ENCODE peak calls at places on chromosomes 7 and 10, in nine cellular contexts. V is RKO, Q is T47D, E is globus pallidus, J is T1000, B is NCI-H2171 treated with DMSO at 0.1 percent for 48 hours, X is fibroblast of the aortic adventitia, U is cardiac septum, L is neural progenitor cell. W is an unnamed sample.

GRCh38 chr7:68461430-68461829 is 1136.8 kb upstream of the AUTS2 start:
- DNase-seq in B (no peak), V (no peak), L (no peak), U (no peak), E (no peak), J (no peak), Q (no peak), X (peak; percentile 39), W (no peak)

GRCh38 chr7:138125119-138125518 is 48.9 kb downstream of the AKR1D1 start:
- DNase-seq in E (no peak), U (no peak), X (no peak), J (no peak), L (no peak), Q (no peak), B (no peak), V (no peak), W (no peak)

GRCh38 chr10:128380946-128381345 is 254.7 kb upstream of the MKI67 start:
- DNase-seq in L (no peak), Q (no peak), V (no peak), B (no peak), J (no peak), U (no peak), E (no peak), X (no peak), W (no peak)

GRCh38 chr10:36209480-36209879 is 567.4 kb upstream of the FZD8 start:
- DNase-seq in L (no peak), Q (no peak), B (no peak), X (no peak), E (no peak), U (no peak), J (no peak), V (no peak), W (no peak)

GRCh38 chr10:100022403-100022802 is 12.7 kb upstream of the DNMBP start:
- DNase-seq in U (no peak), B (peak; percentile 33), L (no peak), Q (no peak), J (no peak), X (no peak), V (no peak), E (no peak), W (no peak)

GRCh38 chr10:31129261-31129660 is 97.6 kb upstream of the ZNF438 start:
- DNase-seq in Q (no peak), B (peak; percentile 57), E (no peak), V (no peak), U (no peak), L (peak; percentile 27), J (no peak), X (peak; percentile 98), W (peak; percentile 41)

GRCh38 chr10:54559498-54559897 is 241.5 kb downstream of the PCDH15 start:
- DNase-seq in L (no peak), X (no peak), E (no peak), B (no peak), U (no peak), J (no peak), Q (no peak), V (peak; percentile 1), W (no peak)

GRCh38 chr7:109986701-109987100 is 1104.2 kb upstream of the LRRN3 start:
- DNase-seq in E (no peak), L (no peak), J (no peak), X (no peak), U (no peak), V (no peak), B (no peak), Q (peak; percentile 16), W (no peak)

GRCh38 chr10:131174211-131174565 is 137.3 kb downstream of the TCERG1L start:
- DNase-seq in V (no peak), L (no peak), U (peak; percentile 64), J (no peak), B (no peak), E (no peak), Q (no peak), X (no peak), W (no peak)

GRCh38 chr7:876972-877311 is 588 bp downstream of the GET4 start:
- DNase-seq in E (no peak), L (no peak), J (no peak), Q (peak; percentile 63), V (peak; percentile 42), X (no peak), B (no peak), U (no peak), W (no peak)

GRCh38 chr10:127034790-127035189 is 129.6 kb downstream of the DOCK1 start:
- DNase-seq in U (no peak), B (no peak), J (no peak), Q (no peak), X (no peak), V (no peak), E (no peak), L (peak; percentile 67), W (no peak)

GRCh38 chr10:22491480-22491879 is 146.2 kb downstream of the SPAG6 start:
- DNase-seq in B (no peak), E (peak; percentile 91), L (no peak), V (no peak), J (no peak), X (no peak), U (no peak), Q (no peak), W (peak; percentile 84)

GRCh38 chr7:112997831-112998230 is 88.8 kb downstream of the GPR85 start:
- DNase-seq in V (no peak), E (no peak), X (peak; percentile 12), U (no peak), B (no peak), L (peak; percentile 3), Q (peak; percentile 1), J (no peak), W (no peak)

GRCh38 chr10:21746118-21746517 is 212.1 kb downstream of the MLLT10 start:
- DNase-seq in L (no peak), V (no peak), B (no peak), E (no peak), J (no peak), U (no peak), X (no peak), Q (no peak), W (no peak)

GRCh38 chr10:70190581-70190980 is 20.3 kb upstream of the SAR1A start:
- DNase-seq in V (no peak), E (no peak), U (no peak), J (no peak), Q (no peak), B (no peak), X (peak; percentile 34), L (no peak), W (no peak)

GRCh38 chr10:32149257-32149955 is 93.2 kb upstream of the KIF5B start:
- DNase-seq in J (peak; percentile 67), U (no peak), B (no peak), L (no peak), V (peak; percentile 55), X (peak; percentile 99), Q (no peak), E (no peak), W (no peak)

GRCh38 chr10:32971536-32972091 is 13.6 kb upstream of the ITGB1 start:
- DNase-seq in J (no peak), E (no peak), U (no peak), V (no peak), B (peak; percentile 28), Q (no peak), L (no peak), X (no peak), W (no peak)

GRCh38 chr10:53025172-53025651 is 252.6 kb upstream of the MBL2 start:
- DNase-seq in B (no peak), L (no peak), V (no peak), J (no peak), Q (no peak), X (peak; percentile 41), U (no peak), E (no peak), W (no peak)

GRCh38 chr10:98299341-98299740 is 31.3 kb upstream of the LOXL4 start:
- DNase-seq in U (no peak), J (no peak), V (peak; percentile 25), X (no peak), E (no peak), Q (peak; percentile 69), B (no peak), L (peak; percentile 70), W (no peak)

GRCh38 chr7:120654241-120654640 is 203.7 kb downstream of the TSPAN12 start:
- DNase-seq in J (no peak), X (no peak), V (no peak), E (no peak), U (no peak), B (no peak), Q (no peak), L (no peak), W (no peak)

GRCh38 chr10:58813573-58813972 is 300.9 kb downstream of the BICC1 start:
- DNase-seq in B (no peak), E (no peak), J (no peak), Q (peak; percentile 49), U (no peak), V (no peak), X (no peak), L (no peak), W (no peak)

GRCh38 chr10:23452010-23452655 is 13.3 kb downstream of the OTUD1 start:
- DNase-seq in Q (peak; percentile 7), E (no peak), B (no peak), L (no peak), V (no peak), X (no peak), J (no peak), U (no peak), W (no peak)